ENCODE peak calls at places on chromosomes 5 and 9, in nine cellular contexts. X is right cardiac atrium, U is lower lobe of right lung, V is cardiac muscle cell, O is psoas muscle, I is foreskin fibroblast, Y is lower leg skin, T is fibroblast of pulmonary artery, P is heart left ventricle. D is an unnamed sample.
A peak's percentile ranks its signal among the peaks of the same experiment; 100 is the strongest.

GRCh38 chr5:93299596-93300308 is 281.3 kb downstream of the NR2F1-AS1 start:
- DNase-seq in X (no peak), U (no peak), V (no peak), O (no peak), I (no peak), Y (no peak), T (no peak), P (no peak), D (no peak)

GRCh38 chr9:75455444-75455921 is 367.2 kb downstream of the OSTF1 start:
- DNase-seq in X (no peak), U (no peak), V (no peak), O (no peak), I (peak; percentile 1), Y (no peak), T (peak; percentile 4), P (no peak), D (no peak)

GRCh38 chr9:16828335-16829281 is 41.9 kb downstream of the BNC2 start:
- DNase-seq in X (peak; percentile 60), U (no peak), V (peak; percentile 59), O (peak; percentile 62), I (peak; percentile 80), Y (no peak), T (peak; percentile 47), P (peak; percentile 43), D (no peak)

GRCh38 chr5:7904170-7904569 is 35.2 kb downstream of the MTRR start:
- DNase-seq in X (no peak), U (no peak), V (no peak), O (no peak), I (peak; percentile 36), Y (no peak), T (peak; percentile 66), P (no peak), D (no peak)

GRCh38 chr5:125199968-125200841 is 453.8 kb upstream of the ZNF608 start:
- DNase-seq in X (peak; percentile 35), U (no peak), V (peak; percentile 61), O (peak; percentile 51), I (no peak), Y (no peak), T (peak; percentile 10), P (peak; percentile 25), D (no peak)

GRCh38 chr5:170404398-170404797 is 15.2 kb upstream of the KCNMB1 start:
- DNase-seq in X (no peak), U (peak; percentile 65), V (no peak), O (no peak), I (no peak), Y (peak; percentile 32), T (no peak), P (no peak), D (no peak)

GRCh38 chr5:76081811-76082783 is 1.1 kb upstream of the SV2C start:
- DNase-seq in X (no peak), U (peak; percentile 43), V (no peak), O (no peak), I (no peak), Y (no peak), T (no peak), P (no peak), D (no peak)

GRCh38 chr5:14684757-14685156 is 20.2 kb downstream of the OTULIN start:
- DNase-seq in X (no peak), U (no peak), V (no peak), O (no peak), I (no peak), Y (no peak), T (no peak), P (no peak), D (no peak)

GRCh38 chr5:112219000-112219399 is 200.1 kb downstream of the EPB41L4A start:
- DNase-seq in X (no peak), U (no peak), V (no peak), O (no peak), I (no peak), Y (no peak), T (no peak), P (no peak), D (no peak)

GRCh38 chr9:92716557-92716956 is 46.6 kb upstream of the IPPK start:
- DNase-seq in X (peak; percentile 54), U (no peak), V (peak; percentile 75), O (peak; percentile 79), I (no peak), Y (peak; percentile 96), T (peak; percentile 49), P (peak; percentile 65), D (peak; percentile 36)

GRCh38 chr9:71678999-71679398 is 89.3 kb downstream of the CEMIP2 start:
- DNase-seq in X (no peak), U (no peak), V (no peak), O (no peak), I (no peak), Y (no peak), T (no peak), P (no peak), D (no peak)

GRCh38 chr9:35108461-35108860 is 5.5 kb upstream of the STOML2 start:
- DNase-seq in X (no peak), U (no peak), V (no peak), O (no peak), I (no peak), Y (peak; percentile 53), T (no peak), P (no peak), D (no peak)

GRCh38 chr9:99722852-99723251 is 98.8 kb upstream of the NR4A3 start:
- DNase-seq in X (no peak), U (no peak), V (no peak), O (no peak), I (no peak), Y (no peak), T (no peak), P (no peak), D (peak; percentile 20)

GRCh38 chr5:168851902-168852321 is 272.7 kb upstream of the PANK3 start:
- DNase-seq in X (no peak), U (no peak), V (no peak), O (no peak), I (no peak), Y (no peak), T (peak; percentile 68), P (no peak), D (peak; percentile 88)

GRCh38 chr5:59066367-59067163 is 483.7 kb downstream of the RAB3C start:
- DNase-seq in X (no peak), U (no peak), V (no peak), O (no peak), I (peak; percentile 88), Y (no peak), T (peak; percentile 72), P (no peak), D (no peak)

GRCh38 chr5:28810751-28811136 is 1772.4 kb upstream of the CDH9 start:
- DNase-seq in X (no peak), U (no peak), V (no peak), O (no peak), I (no peak), Y (no peak), T (no peak), P (no peak), D (peak; percentile 1)

GRCh38 chr9:13279284-13280162 is at the start of gene MPDZ:
- DNase-seq in X (peak; percentile 77), U (peak; percentile 62), V (peak; percentile 86), O (peak; percentile 87), I (peak; percentile 56), Y (peak; percentile 88), T (peak; percentile 78), P (peak; percentile 82), D (no peak)
- H3K4me3 ChIP-seq in X (peak within 1 kb of the TSS; percentile 84), U (peak within 1 kb of the TSS; percentile 70), V (peak within 1 kb of the TSS; percentile 82), O (peak within 1 kb of the TSS; percentile 74), I (peak within 1 kb of the TSS; percentile 84), Y (peak within 1 kb of the TSS; percentile 48), T (peak within 1 kb of the TSS; percentile 70), P (peak within 1 kb of the TSS; percentile 53), D (no peak within 1 kb of the TSS)

DNA sequence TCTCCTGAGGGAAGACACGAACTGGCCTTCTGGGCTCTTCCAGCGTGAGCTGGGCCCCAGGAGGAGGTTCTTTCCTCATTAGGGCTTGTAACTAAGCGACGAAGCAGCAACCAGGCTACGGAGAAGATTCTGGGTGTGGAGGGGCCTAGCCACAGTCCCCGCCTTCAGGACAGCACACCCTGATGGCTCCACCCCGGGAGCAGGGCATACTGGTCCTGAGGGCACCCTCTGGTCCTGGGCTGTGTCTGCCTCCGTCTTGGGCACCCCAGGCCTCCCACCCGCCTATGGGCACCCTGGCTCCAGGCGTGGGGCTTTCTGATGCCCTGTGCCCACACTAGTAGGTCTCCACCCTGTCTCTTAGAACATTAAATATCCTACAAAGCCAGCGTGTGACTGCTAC is 136.4 kb downstream of the OLFM1 start:
- DNase-seq in X (no peak), U (peak; percentile 45), V (no peak), O (peak; percentile 19), I (no peak), Y (no peak), T (no peak), P (no peak), D (no peak)
- H3K4me3 ChIP-seq in X (no peak overlapping the region), U (no peak overlapping the region), V (no peak overlapping the region), O (no peak overlapping the region), I (no peak overlapping the region), Y (no peak overlapping the region), T (no peak overlapping the region), P (no peak overlapping the region), D (no peak overlapping the region)

GRCh38 chr9:123359106-123359505 is 3.1 kb downstream of the CRB2 start:
- DNase-seq in X (no peak), U (no peak), V (no peak), O (no peak), I (no peak), Y (no peak), T (no peak), P (no peak), D (peak; percentile 34)

GRCh38 chr9:123358181-123358894 is 2.3 kb downstream of the CRB2 start:
- DNase-seq in X (no peak), U (no peak), V (no peak), O (no peak), I (no peak), Y (no peak), T (no peak), P (no peak), D (no peak)

GRCh38 chr9:123357748-123358059 is 1.7 kb downstream of the CRB2 start:
- DNase-seq in X (no peak), U (no peak), V (no peak), O (no peak), I (no peak), Y (no peak), T (no peak), P (no peak), D (no peak)

GRCh38 chr9:123355761-123356520 is at the start of gene CRB2:
- DNase-seq in X (no peak), U (no peak), V (peak; percentile 86), O (no peak), I (no peak), Y (no peak), T (no peak), P (no peak), D (no peak)

GRCh38 chr9:123356851-123357747 is 1.1 kb downstream of the CRB2 start:
- DNase-seq in X (no peak), U (no peak), V (no peak), O (no peak), I (no peak), Y (no peak), T (no peak), P (no peak), D (no peak)
- H3K4me3 ChIP-seq in X (no peak overlapping the region), U (no peak overlapping the region), V (peak overlapping the region; percentile 34), O (no peak overlapping the region), I (no peak overlapping the region), Y (no peak overlapping the region), T (no peak overlapping the region), P (no peak overlapping the region), D (no peak overlapping the region)

DNA sequence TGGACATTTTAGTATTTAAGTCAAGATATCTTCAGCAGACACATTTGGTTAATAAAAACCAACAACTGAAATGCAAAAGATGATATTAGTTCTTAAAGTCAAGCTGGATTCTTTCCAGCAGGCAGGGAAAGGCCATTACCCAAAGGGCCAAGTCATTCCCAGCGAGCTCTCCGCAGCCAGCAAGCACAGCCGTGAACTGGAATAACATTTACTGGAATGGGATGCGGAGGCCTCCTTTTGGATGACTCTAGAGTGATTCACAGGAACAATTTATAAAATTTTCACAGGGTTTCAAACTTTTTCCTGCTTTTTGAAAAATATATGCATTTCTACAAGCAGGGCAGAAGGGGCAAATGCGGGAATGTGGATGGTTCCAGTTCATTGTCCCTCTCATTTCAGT is 76.6 kb upstream of the DAB2 start:
- DNase-seq in X (peak; percentile 54), U (no peak), V (no peak), O (peak; percentile 65), I (peak; percentile 67), Y (no peak), T (peak; percentile 81), P (peak; percentile 48), D (no peak)
- H3K4me3 ChIP-seq in X (no peak overlapping the region), U (no peak overlapping the region), V (no peak overlapping the region), O (no peak overlapping the region), I (no peak overlapping the region), Y (no peak overlapping the region), T (no peak overlapping the region), P (no peak overlapping the region), D (no peak overlapping the region)